ENCODE peak calls at places on chromosomes 16 and 17, in eight cellular contexts. K, M, D, X, W, G, R and Z are unnamed samples.

GRCh38 chr17:77535435-77535834 is 394.7 kb downstream of the SEC14L1 start:
- DNase-seq in K (no peak), M (no peak), D (no peak), X (no peak), W (no peak), G (no peak), R (no peak), Z (no peak)

GRCh38 chr17:49523706-49524472 is 28.8 kb downstream of the NGFR start:
- DNase-seq in K (no peak), M (no peak), D (no peak), X (no peak), W (no peak), G (no peak), R (no peak), Z (no peak)

GRCh38 chr17:76643553-76644148 is at the start of gene ST6GALNAC1:
- DNase-seq in K (no peak), M (no peak), D (no peak), X (no peak), W (no peak), G (no peak), R (no peak), Z (no peak)

GRCh38 chr17:75535119-75535537 is 9.6 kb downstream of the LLGL2 start:
- DNase-seq in K (no peak), M (peak), D (peak), X (no peak), W (no peak), G (no peak), R (peak), Z (no peak)

GRCh38 chr17:77842906-77843249 is 115.6 kb upstream of the TNRC6C start:
- DNase-seq in K (no peak), M (no peak), D (peak), X (peak), W (no peak), G (no peak), R (peak), Z (no peak)

GRCh38 chr17:18179804-18180203 is 3.8 kb upstream of the ALKBH5 start:
- DNase-seq in K (no peak), M (no peak), D (no peak), X (peak), W (no peak), G (no peak), R (no peak), Z (no peak)

GRCh38 chr16:81158964-81159363 is 62.8 kb upstream of the GCSH start:
- DNase-seq in K (no peak), M (no peak), D (no peak), X (no peak), W (no peak), G (no peak), R (no peak), Z (no peak)

GRCh38 chr17:65023791-65024190 is 32.7 kb downstream of the GNA13 start:
- DNase-seq in K (no peak), M (no peak), D (no peak), X (no peak), W (no peak), G (no peak), R (no peak), Z (no peak)

GRCh38 chr16:14015017-14015416 is 56.1 kb upstream of the MRTFB start:
- DNase-seq in K (no peak), M (no peak), D (no peak), X (no peak), W (no peak), G (no peak), R (no peak), Z (no peak)

GRCh38 chr16:78256686-78257375 is 157.4 kb downstream of the WWOX start:
- DNase-seq in K (no peak), M (no peak), D (no peak), X (no peak), W (no peak), G (no peak), R (no peak), Z (no peak)

GRCh38 chr16:27472091-27473020 is 70.4 kb downstream of the IL21R start:
- DNase-seq in K (no peak), M (no peak), D (no peak), X (no peak), W (no peak), G (no peak), R (no peak), Z (no peak)

GRCh38 chr16:48013476-48013875 is 142.3 kb downstream of the ABCC12 start:
- DNase-seq in K (no peak), M (no peak), D (no peak), X (peak), W (no peak), G (no peak), R (no peak), Z (no peak)

GRCh38 chr17:77475012-77475976 is 334.5 kb downstream of the SEC14L1 start:
- DNase-seq in K (no peak), M (no peak), D (peak), X (peak), W (peak), G (peak), R (peak), Z (peak)

GRCh38 chr17:80862341-80862969 is 129.2 kb upstream of the CHMP6 start:
- DNase-seq in K (no peak), M (no peak), D (peak), X (no peak), W (no peak), G (no peak), R (peak), Z (no peak)

GRCh38 chr17:71338396-71338795 is 782.4 kb upstream of the SOX9 start:
- DNase-seq in K (no peak), M (no peak), D (no peak), X (peak), W (no peak), G (peak), R (no peak), Z (no peak)

GRCh38 chr16:71360378-71360777 is 1.9 kb downstream of the CALB2 start:
- DNase-seq in K (no peak), M (no peak), D (no peak), X (peak), W (peak), G (peak), R (no peak), Z (peak)

GRCh38 chr16:88901718-88902337 is 35.4 kb upstream of the PABPN1L start:
- DNase-seq in K (no peak), M (no peak), D (no peak), X (no peak), W (no peak), G (no peak), R (no peak), Z (no peak)

GRCh38 chr17:63437287-63438091 is 8.6 kb downstream of the CYB561 start:
- DNase-seq in K (no peak), M (no peak), D (peak), X (no peak), W (no peak), G (no peak), R (peak), Z (no peak)

GRCh38 chr17:63436523-63437110 is 9.5 kb downstream of the CYB561 start:
- DNase-seq in K (no peak), M (no peak), D (peak), X (no peak), W (no peak), G (no peak), R (peak), Z (no peak)

GRCh38 chr17:63435681-63436522 is 10.2 kb downstream of the CYB561 start:
- DNase-seq in K (no peak), M (no peak), D (peak), X (no peak), W (no peak), G (no peak), R (peak), Z (no peak)

GRCh38 chr17:63433746-63434591 is 12.1 kb downstream of the CYB561 start:
- DNase-seq in K (no peak), M (no peak), D (peak), X (peak), W (peak), G (peak), R (peak), Z (peak)

GRCh38 chr17:63434951-63435571 is 11.0 kb downstream of the CYB561 start:
- DNase-seq in K (no peak), M (no peak), D (peak), X (peak), W (no peak), G (no peak), R (peak), Z (peak)
- TF ChIP-seq CTCF in K (no peak), M (peak), D (no peak), X (no peak), W (peak), G (peak), R (no peak), Z (peak)

GRCh38 chr17:45256114-45256966 is 5.6 kb downstream of the SPATA32 start:
- DNase-seq in K (no peak), M (no peak), D (peak), X (no peak), W (no peak), G (no peak), R (peak), Z (no peak)
- TF ChIP-seq CTCF in K (peak), M (peak), D (no peak), X (no peak), W (peak), G (no peak), R (no peak), Z (peak)

DNA sequence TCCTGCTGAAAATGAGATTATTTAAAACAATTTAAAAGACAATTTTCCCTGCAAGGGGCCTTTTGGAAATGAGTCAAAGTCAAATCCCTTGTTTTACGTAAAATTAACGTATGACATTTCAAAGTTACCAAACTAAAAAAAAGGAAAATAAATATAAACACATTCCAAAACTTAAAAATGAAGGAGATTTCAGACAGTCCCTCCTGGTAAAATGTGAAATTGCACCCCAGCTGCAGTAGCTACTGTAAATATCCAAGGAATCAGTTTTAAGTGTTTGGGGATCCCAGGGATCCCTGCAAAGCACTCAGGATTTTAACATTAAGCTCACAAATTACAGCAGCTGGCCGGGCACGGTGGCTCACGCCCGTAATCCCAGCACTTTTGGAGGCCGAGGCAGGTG is 63.3 kb downstream of the NXN start:
- DNase-seq in K (no peak), M (no peak), D (no peak), X (no peak), W (no peak), G (no peak), R (no peak), Z (no peak)
- TF ChIP-seq CTCF in K (peak), M (peak), D (no peak), X (peak), W (no peak), G (no peak), R (no peak), Z (peak)

DNA sequence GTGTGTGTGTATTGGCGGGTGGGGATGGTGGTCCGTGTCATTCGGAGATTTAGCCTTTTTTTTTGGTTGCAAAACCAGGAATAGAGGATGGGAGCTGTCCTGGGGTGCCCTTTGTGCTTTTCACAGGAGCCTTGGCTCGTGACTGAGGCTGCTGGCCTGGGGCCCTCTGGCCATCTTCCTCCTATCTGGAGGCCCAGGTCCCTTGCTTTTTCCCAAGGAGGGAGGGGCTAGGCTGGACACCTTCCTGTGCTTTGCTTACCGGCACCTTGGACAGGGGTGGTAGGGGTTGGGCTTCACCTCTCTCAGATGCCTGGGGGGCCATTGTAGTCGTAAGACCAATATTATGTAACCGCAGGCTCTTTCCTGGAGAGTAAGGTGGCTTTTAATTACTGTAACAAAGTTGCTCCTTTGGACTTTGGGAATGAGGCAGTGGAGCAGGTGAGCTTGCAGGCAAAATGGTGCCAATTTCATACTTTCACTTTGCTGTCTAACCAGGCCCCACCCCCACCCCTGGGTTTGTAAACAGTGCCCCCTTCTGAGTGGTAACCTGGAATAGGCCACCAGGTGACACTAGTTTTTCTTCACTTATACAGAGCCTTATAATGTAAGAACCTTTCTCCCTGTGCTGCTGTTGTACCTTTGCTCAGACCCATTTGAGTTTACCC is 1.2 kb downstream of the DYNLL2 start:
- DNase-seq in K (no peak), M (no peak), D (peak), X (no peak), W (no peak), G (no peak), R (no peak), Z (peak)
- TF ChIP-seq CTCF in K (peak), M (peak), D (no peak), X (no peak), W (peak), G (peak), R (no peak), Z (peak)

GRCh38 chr16:50839920-50840729 is 98.2 kb downstream of the CYLD start:
- DNase-seq in K (no peak), M (no peak), D (no peak), X (no peak), W (no peak), G (no peak), R (no peak), Z (no peak)
- TF ChIP-seq CTCF in K (no peak), M (no peak), D (no peak), X (no peak), W (no peak), G (no peak), R (no peak), Z (no peak)